ENCODE peak calls at places on chromosomes 3 and 15, in eight cellular contexts. N is RCC 7860, L is small intestine, A is Calu3, U is NCI-H146, Z is cardiac septum, Q is AG08395, J is adrenal gland. C is an unnamed sample.

GRCh38 chr3:107239703-107240102 is 137.5 kb upstream of the CCDC54 start:
- DNase-seq in A (no peak), Q (no peak), N (no peak), U (no peak), Z (no peak), J (no peak), L (no peak), C (no peak)

GRCh38 chr3:195159819-195160175 is 111.2 kb downstream of the XXYLT1 start:
- DNase-seq in A (no peak), J (no peak), L (no peak), N (no peak), U (no peak), Q (peak), Z (no peak), C (peak)

GRCh38 chr3:137259089-137259488 is 301.3 kb downstream of the IL20RB start:
- DNase-seq in J (no peak), N (no peak), U (no peak), L (no peak), Z (no peak), Q (no peak), A (no peak), C (no peak)

GRCh38 chr15:93209690-93210425 is 120.8 kb upstream of the RGMA start:
- DNase-seq in Q (no peak), U (no peak), J (no peak), L (no peak), Z (no peak), A (no peak), N (no peak), C (no peak)

GRCh38 chr3:140972833-140973232 is 31.2 kb downstream of the SLC25A36 start:
- DNase-seq in A (no peak), N (peak), J (no peak), Z (no peak), U (peak), Q (peak), L (peak), C (peak)

GRCh38 chr3:57791245-57791644 is 35.1 kb downstream of the SLMAP start:
- DNase-seq in U (no peak), L (no peak), Z (no peak), N (no peak), A (no peak), Q (no peak), J (no peak), C (no peak)

GRCh38 chr3:178618907-178619306 is 82.7 kb downstream of the KCNMB2 start:
- DNase-seq in Z (no peak), J (no peak), U (no peak), N (no peak), L (no peak), Q (no peak), A (no peak), C (no peak)

GRCh38 chr3:174436367-174436766 is 422.8 kb upstream of the NAALADL2 start:
- DNase-seq in J (no peak), Q (no peak), Z (no peak), A (no peak), L (no peak), U (no peak), N (no peak), C (no peak)

GRCh38 chr3:148026009-148026588 is 616.9 kb downstream of the ZIC1 start:
- DNase-seq in L (no peak), U (no peak), Z (no peak), Q (no peak), A (no peak), J (no peak), N (no peak), C (no peak)

GRCh38 chr15:25852696-25853524 is 10.2 kb downstream of the ATP10A start:
- DNase-seq in A (no peak), N (no peak), Q (no peak), J (no peak), L (no peak), U (no peak), Z (peak), C (no peak)

GRCh38 chr3:49611291-49611690 is 57.0 kb downstream of the BSN start:
- DNase-seq in U (no peak), Z (no peak), L (no peak), Q (no peak), N (no peak), A (no peak), J (no peak), C (no peak)

GRCh38 chr3:133745981-133746721 is at the start of gene TF:
- DNase-seq in N (no peak), J (no peak), L (no peak), U (no peak), A (peak), Z (no peak), Q (no peak), C (no peak)

GRCh38 chr3:197892162-197892561 is 57.8 kb upstream of the RPL35A start:
- DNase-seq in J (no peak), N (no peak), U (no peak), Z (no peak), A (no peak), L (no peak), Q (no peak), C (no peak)

GRCh38 chr15:45732544-45733130 is 97.8 kb downstream of the SQOR start:
- DNase-seq in Z (no peak), J (no peak), U (peak), L (peak), Q (peak), A (no peak), N (no peak), C (no peak)

GRCh38 chr3:171710359-171710758 is 99.9 kb downstream of the PLD1 start:
- DNase-seq in Q (no peak), J (no peak), N (no peak), Z (no peak), A (no peak), U (no peak), L (no peak), C (no peak)

GRCh38 chr15:61095804-61096506 is 133.1 kb downstream of the RORA start:
- DNase-seq in L (peak), Q (no peak), N (no peak), U (no peak), J (no peak), Z (no peak), A (no peak), C (no peak)

GRCh38 chr3:56291244-56291680 is 177.0 kb downstream of the ERC2 start:
- DNase-seq in N (no peak), A (no peak), Q (no peak), L (no peak), Z (no peak), U (no peak), J (no peak), C (peak)

GRCh38 chr3:128076465-128076782 is 24.2 kb downstream of the SEC61A1 start:
- DNase-seq in J (no peak), N (no peak), A (no peak), Z (no peak), Q (no peak), L (peak), U (no peak), C (no peak)

GRCh38 chr3:133271491-133271890 is 128.4 kb upstream of the BFSP2 start:
- DNase-seq in Z (no peak), L (no peak), A (no peak), J (no peak), Q (no peak), N (no peak), U (peak), C (no peak)